ENCODE peak calls at places on chromosome 15, in seven cellular contexts. G, L, Q, I, J, N and V are unnamed samples.

GRCh38 chr15:39934415-39935044 is 615 bp downstream of the EIF2AK4 start:
- DNase-seq in J (no peak), N (no peak), L (no peak), Q (no peak), G (peak), I (peak), V (no peak)

GRCh38 chr15:63212050-63212973 is 22.9 kb downstream of the RAB8B start:
- DNase-seq in J (peak), N (no peak), Q (no peak), L (no peak), G (peak), I (peak), V (peak)

GRCh38 chr15:48285329-48286214 is 45.7 kb upstream of the DUT start:
- DNase-seq in N (no peak), G (peak), Q (peak), I (peak), J (peak), L (peak), V (peak)

GRCh38 chr15:78265752-78266224 is 1.4 kb downstream of the DNAJA4 start:
- DNase-seq in I (peak), N (no peak), L (no peak), G (peak), J (no peak), Q (peak), V (peak)

GRCh38 chr15:40739042-40739441 is 16.0 kb downstream of the RMDN3 start:
- DNase-seq in L (no peak), G (no peak), Q (no peak), I (no peak), J (no peak), N (no peak), V (no peak)

GRCh38 chr15:60184579-60184978 is 180.5 kb downstream of the FOXB1 start:
- DNase-seq in L (no peak), Q (no peak), J (no peak), N (no peak), I (no peak), G (no peak), V (peak)

GRCh38 chr15:74302821-74303359 is 64.6 kb downstream of the CYP11A1 start:
- DNase-seq in L (no peak), I (no peak), Q (no peak), G (peak), J (peak), N (no peak), V (peak)

GRCh38 chr15:72207576-72208085 is 10.0 kb upstream of the GRAMD2A start:
- DNase-seq in I (no peak), Q (no peak), J (no peak), N (no peak), L (no peak), G (no peak), V (no peak)

GRCh38 chr15:50137330-50137761 is 18.3 kb upstream of the ATP8B4 start:
- DNase-seq in J (no peak), I (peak), L (no peak), Q (no peak), G (peak), N (no peak), V (peak)

GRCh38 chr15:78620021-78620838 is 566 bp downstream of the CHRNA3 start:
- DNase-seq in N (no peak), L (no peak), I (no peak), J (no peak), Q (no peak), G (no peak), V (peak)

GRCh38 chr15:98649996-98650870 is 1.9 kb downstream of the IGF1R start:
- DNase-seq in Q (no peak), J (peak), I (peak), L (no peak), N (no peak), G (peak), V (no peak)

GRCh38 chr15:77419050-77419835 is 661 bp downstream of the PEAK1 start:
- DNase-seq in L (no peak), I (peak), G (peak), N (no peak), J (peak), Q (no peak), V (peak)

GRCh38 chr15:57563416-57563815 is 28.3 kb upstream of the MYZAP start:
- DNase-seq in G (no peak), I (no peak), N (no peak), L (no peak), Q (no peak), J (no peak), V (no peak)

GRCh38 chr15:41944313-41944940 is 27.9 kb downstream of the EHD4 start:
- DNase-seq in I (peak), J (no peak), L (no peak), Q (no peak), N (no peak), G (peak), V (peak)

GRCh38 chr15:31266712-31267111 is 59.9 kb upstream of the KLF13 start:
- DNase-seq in N (peak), Q (no peak), I (no peak), L (no peak), G (no peak), J (no peak), V (no peak)

GRCh38 chr15:63054985-63055384 is 12.4 kb downstream of the TPM1 start:
- DNase-seq in N (no peak), Q (no peak), G (peak), L (no peak), I (no peak), J (no peak), V (no peak)

DNA sequence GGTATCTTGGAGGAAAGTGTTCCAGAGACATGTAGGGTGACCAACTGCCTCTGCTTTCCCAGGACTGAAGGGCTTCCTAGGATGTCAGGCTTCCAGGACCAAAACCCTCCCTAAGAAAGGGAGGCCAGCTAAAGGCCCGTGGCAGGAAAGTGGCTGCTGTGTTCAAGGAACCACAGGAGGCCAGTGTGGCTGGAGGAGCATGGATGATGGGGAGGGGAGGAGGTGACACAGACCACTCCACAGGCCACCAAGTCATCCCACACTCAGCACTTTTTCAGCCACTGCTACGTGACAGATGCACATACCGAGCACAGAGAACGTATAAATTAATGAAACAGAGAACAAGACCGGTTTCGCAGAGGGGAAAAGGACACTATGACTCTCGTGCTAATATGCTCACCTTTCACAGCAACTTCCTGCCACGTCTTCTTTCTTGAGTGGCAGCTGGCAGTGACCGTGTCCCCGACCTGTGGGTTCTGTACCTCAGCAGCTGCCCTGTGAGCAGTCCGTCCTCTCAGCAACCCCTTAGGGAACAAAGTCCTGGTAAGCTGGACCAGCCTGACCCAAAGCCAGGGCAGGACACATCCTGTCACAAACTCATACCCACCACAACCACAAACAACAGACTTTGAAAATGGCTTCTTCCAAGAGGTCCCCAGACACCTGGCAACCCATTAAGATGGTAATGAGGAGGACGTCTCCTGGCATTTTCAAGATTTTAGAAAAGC is 244.7 kb downstream of the VPS13C start:
- DNase-seq in Q (no peak), N (peak), G (no peak), L (no peak), J (no peak), I (no peak), V (no peak)
- H3K4me3 ChIP-seq in Q (no peak), N (no peak), G (no peak), L (no peak), J (no peak), I (no peak), V (no peak)

GRCh38 chr15:89823836-89824606 is 9.4 kb upstream of the ANPEP start:
- DNase-seq in L (no peak), I (no peak), J (no peak), G (no peak), Q (no peak), N (no peak), V (no peak)
- TF ChIP-seq CTCF in L (no peak), I (no peak), J (no peak), G (no peak), Q (no peak), N (no peak), V (no peak)

GRCh38 chr15:27769652-27770051 is 329.5 kb downstream of the OCA2 start:
- DNase-seq in I (no peak), L (no peak), J (no peak), Q (no peak), G (no peak), N (peak), V (no peak)
- H3K4me3 ChIP-seq in I (no peak), L (no peak), J (no peak), Q (no peak), G (no peak), N (no peak), V (no peak)

GRCh38 chr15:38072007-38072506 is 137.6 kb downstream of the TMCO5A start:
- DNase-seq in I (no peak), N (no peak), J (no peak), L (no peak), G (no peak), Q (no peak), V (no peak)

GRCh38 chr15:38071211-38071972 is 137.0 kb downstream of the TMCO5A start:
- DNase-seq in Q (no peak), J (no peak), N (no peak), L (no peak), G (no peak), I (no peak), V (no peak)

GRCh38 chr15:38074029-38074428 is 139.6 kb downstream of the TMCO5A start:
- DNase-seq in N (no peak), Q (no peak), J (no peak), G (peak), I (no peak), L (no peak), V (peak)

GRCh38 chr15:38073278-38073930 is 139.0 kb downstream of the TMCO5A start:
- DNase-seq in N (no peak), Q (no peak), J (no peak), G (peak), I (no peak), L (peak), V (peak)

DNA sequence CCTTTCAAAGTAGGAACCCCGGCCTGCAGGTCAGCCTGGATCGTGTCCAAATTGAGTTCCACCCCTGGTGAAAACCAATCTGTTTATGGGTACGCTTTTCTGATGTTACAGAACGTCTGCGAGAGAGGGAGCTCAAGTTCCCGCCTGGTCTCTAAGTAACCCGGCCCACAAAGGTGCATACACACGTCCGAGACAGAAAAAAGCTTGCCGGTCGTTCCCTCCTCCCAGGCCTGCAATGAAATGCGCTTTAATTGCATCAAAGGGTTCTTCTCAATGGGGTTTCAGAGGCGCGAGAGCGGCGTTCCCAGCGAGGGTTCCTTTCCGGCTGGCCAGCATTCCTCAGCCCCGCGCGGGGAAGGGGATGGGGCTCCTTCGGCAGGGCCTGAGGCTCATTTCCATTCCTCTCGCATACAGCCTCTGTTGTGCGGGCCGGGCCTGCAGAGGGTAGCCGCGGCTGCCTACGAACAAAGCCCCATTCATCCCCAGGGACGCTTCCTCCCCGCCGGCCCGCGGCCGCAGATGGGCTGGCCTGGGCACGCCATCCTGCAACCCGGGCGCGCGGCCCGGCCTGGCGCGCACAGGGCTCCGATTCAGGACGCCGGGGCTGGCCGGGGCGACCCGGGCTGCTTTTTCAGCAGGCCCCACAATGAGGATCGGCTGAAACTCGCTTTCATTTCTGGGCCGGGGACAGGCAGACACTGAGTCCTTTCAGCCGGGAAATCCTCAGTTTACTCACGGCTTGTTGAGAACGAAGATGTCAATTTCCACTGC is 138.3 kb downstream of the TMCO5A start:
- DNase-seq in J (peak), L (peak), I (peak), G (peak), N (no peak), Q (no peak), V (peak)
- TF ChIP-seq CTCF in J (peak), L (no peak), I (peak), G (no peak), N (no peak), Q (no peak), V (no peak)

GRCh38 chr15:86333819-86334218 is 254.1 kb downstream of the AGBL1 start:
- DNase-seq in G (no peak), N (no peak), L (no peak), I (no peak), J (no peak), Q (no peak), V (no peak)

GRCh38 chr15:86336051-86336788 is 256.5 kb downstream of the AGBL1 start:
- DNase-seq in I (peak), L (no peak), J (no peak), N (no peak), Q (no peak), G (no peak), V (peak)

DNA sequence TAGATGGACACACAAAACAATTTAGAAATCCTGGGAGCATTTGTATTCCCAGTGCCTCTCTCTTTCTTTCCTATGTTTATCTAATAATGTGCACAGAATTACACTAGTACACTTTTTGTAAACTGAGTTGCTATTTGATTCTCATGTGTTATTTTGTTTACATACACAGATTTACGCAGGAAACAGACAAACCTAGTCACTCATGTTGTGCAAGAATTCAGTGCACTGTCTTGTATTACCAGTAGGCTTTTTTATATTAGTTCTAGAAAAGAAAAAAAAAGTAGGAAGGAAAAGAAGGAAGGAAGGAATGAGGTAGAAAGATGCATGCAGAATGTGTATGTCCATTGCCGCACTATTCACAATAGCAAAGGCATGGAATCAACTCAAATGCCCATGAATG is 257.4 kb downstream of the AGBL1 start:
- DNase-seq in L (no peak), J (no peak), I (no peak), Q (no peak), G (no peak), N (no peak), V (no peak)
- H3K4me3 ChIP-seq in L (no peak), J (no peak), I (no peak), Q (no peak), G (no peak), N (no peak), V (no peak)

DNA sequence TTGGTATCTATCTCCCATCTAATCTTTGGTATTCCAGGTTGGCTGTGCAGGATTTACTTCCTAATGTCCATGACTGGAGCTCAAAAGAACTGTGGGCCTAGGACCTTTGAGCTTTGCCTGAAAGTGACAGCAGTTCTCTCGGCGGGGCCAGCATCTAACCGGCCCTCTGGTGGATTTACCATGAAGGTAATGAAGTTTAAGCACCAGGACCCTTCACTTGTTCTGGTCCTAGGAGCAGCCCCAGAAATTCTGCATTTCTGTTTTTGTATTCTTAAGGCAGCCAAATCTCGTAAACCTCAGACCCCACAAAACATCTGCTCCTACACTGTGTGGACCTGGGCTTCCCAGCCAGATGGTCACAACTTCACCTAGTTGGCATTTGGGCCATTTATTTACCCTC is 13.0 kb downstream of the CALML4 start:
- DNase-seq in I (no peak), J (no peak), L (no peak), Q (no peak), G (no peak), N (no peak), V (no peak)
- TF ChIP-seq CTCF in I (no peak), J (no peak), L (no peak), Q (no peak), G (no peak), N (no peak), V (no peak)